ENCODE peak calls at places on chromosomes 3 and 15, in four cellular contexts. Z, B, E and M are unnamed samples.

GRCh38 chr3:52330194-52330805 is 14.2 kb downstream of the DNAH1 start:
- DNase-seq in E (no peak), Z (no peak), B (peak; percentile 21), M (no peak)

GRCh38 chr3:71973337-71974030 is 188.5 kb upstream of the PROK2 start:
- DNase-seq in B (peak; percentile 45), Z (no peak), E (no peak), M (no peak)

GRCh38 chr3:69239063-69239462 is 116.7 kb upstream of the LMOD3 start:
- DNase-seq in E (no peak), Z (no peak), B (no peak), M (no peak)

GRCh38 chr3:182570934-182571594 is 222.2 kb upstream of the ATP11B start:
- DNase-seq in Z (no peak), B (no peak), E (no peak), M (no peak)

GRCh38 chr3:90007786-90008499 is 900.5 kb downstream of the EPHA3 start:
- DNase-seq in B (peak; percentile 28), Z (no peak), E (no peak), M (no peak)

GRCh38 chr15:74383695-74384565 is 16.5 kb upstream of the CYP11A1 start:
- DNase-seq in B (peak; percentile 21), Z (no peak), E (peak; percentile 78), M (no peak)

GRCh38 chr15:101233651-101234281 is 18.1 kb downstream of the CHSY1 start:
- DNase-seq in Z (no peak), B (no peak), E (no peak), M (no peak)

GRCh38 chr15:73677146-73677607 is 7.0 kb upstream of the CD276 start:
- DNase-seq in Z (peak; percentile 77), B (peak; percentile 57), E (peak; percentile 44), M (no peak)

GRCh38 chr15:58080398-58080797 is 14.9 kb upstream of the ALDH1A2 start:
- DNase-seq in B (no peak), Z (no peak), E (no peak), M (no peak)

GRCh38 chr3:107345968-107346367 is 31.3 kb upstream of the CCDC54 start:
- DNase-seq in Z (no peak), B (no peak), E (no peak), M (no peak)

GRCh38 chr3:4821975-4822374 is 157.3 kb upstream of the BHLHE40 start:
- DNase-seq in B (no peak), Z (no peak), E (peak; percentile 78), M (no peak)

GRCh38 chr15:42576040-42576594 is 711 bp downstream of the STARD9 start:
- DNase-seq in B (no peak), E (no peak), Z (no peak), M (no peak)

GRCh38 chr15:92663250-92663951 is 7.8 kb upstream of the FAM174B start:
- DNase-seq in B (no peak), Z (no peak), E (no peak), M (no peak)

GRCh38 chr3:94004301-94004910 is 24.0 kb downstream of the STX19 start:
- DNase-seq in E (no peak), Z (no peak), B (no peak), M (peak; percentile 3)

GRCh38 chr3:43302116-43302880 is 16.0 kb downstream of the SNRK start:
- DNase-seq in Z (no peak), B (no peak), E (no peak), M (no peak)

GRCh38 chr15:81113861-81114261 is 20.2 kb upstream of the CFAP161 start:
- DNase-seq in E (no peak), Z (no peak), B (no peak), M (no peak)

GRCh38 chr3:123732447-123732846 is 147.6 kb upstream of the HACD2 start:
- DNase-seq in B (no peak), Z (no peak), E (no peak), M (peak; percentile 69)

GRCh38 chr3:69294014-69294771 is 91.7 kb downstream of the FRMD4B start:
- DNase-seq in E (no peak), B (no peak), Z (no peak), M (peak; percentile 22)

GRCh38 chr15:53197426-53197839 is 407.3 kb upstream of the ONECUT1 start:
- DNase-seq in E (no peak), B (peak; percentile 43), Z (peak; percentile 81), M (peak; percentile 26)

GRCh38 chr3:198081421-198081844 is 121.4 kb downstream of the LMLN start:
- DNase-seq in B (peak; percentile 15), Z (peak; percentile 21), E (no peak), M (no peak)

GRCh38 chr3:197549261-197549885 is 6.4 kb downstream of the BDH1 start:
- DNase-seq in Z (no peak), B (no peak), E (no peak), M (no peak)

GRCh38 chr3:118974356-118975097 is 60.1 kb downstream of the IGSF11 start:
- DNase-seq in E (no peak), Z (no peak), B (no peak), M (no peak)

GRCh38 chr15:78225783-78226541 is 8.4 kb downstream of the ACSBG1 start:
- DNase-seq in B (no peak), E (no peak), Z (no peak), M (no peak)

GRCh38 chr3:29239377-29239776 is 41.5 kb upstream of the RBMS3 start:
- DNase-seq in B (no peak), E (no peak), Z (no peak), M (no peak)

GRCh38 chr15:68980786-68981185 is 33.7 kb upstream of the NOX5 start:
- DNase-seq in B (no peak), E (no peak), Z (no peak), M (no peak)

GRCh38 chr3:61371123-61371522 is 119.9 kb upstream of the FHIT start:
- DNase-seq in E (no peak), Z (no peak), B (no peak), M (no peak)

GRCh38 chr3:128487813-128488635 is 5.0 kb downstream of the GATA2 start:
- DNase-seq in Z (peak; percentile 89), E (no peak), B (peak; percentile 91), M (peak; percentile 98)

GRCh38 chr3:190854062-190854461 is 8.4 kb downstream of the GMNC start:
- DNase-seq in E (no peak), Z (no peak), B (no peak), M (no peak)
- TF ChIP-seq POLR2A in E (no peak), Z (no peak), B (no peak), M (no peak)

GRCh38 chr15:75840659-75841058 is 2.6 kb upstream of the UBE2Q2 start:
- DNase-seq in E (no peak), B (no peak), Z (peak; percentile 20), M (peak; percentile 31)

GRCh38 chr15:75842722-75843617 is at the start of gene UBE2Q2:
- DNase-seq in E (peak; percentile 73), Z (peak; percentile 55), B (peak; percentile 86), M (peak; percentile 56)

GRCh38 chr15:75844629-75845390 is 1.6 kb downstream of the UBE2Q2 start:
- DNase-seq in Z (no peak), E (no peak), B (no peak), M (no peak)

GRCh38 chr15:75849167-75849566 is 5.9 kb downstream of the UBE2Q2 start:
- DNase-seq in E (no peak), B (no peak), Z (no peak), M (no peak)

GRCh38 chr15:75843618-75844610 is 667 bp downstream of the UBE2Q2 start:
- DNase-seq in B (peak; percentile 74), E (peak; percentile 65), Z (peak; percentile 49), M (peak; percentile 51)
- TF ChIP-seq POLR2A in B (no peak), E (peak; percentile 21), Z (peak; percentile 44), M (no peak)

GRCh38 chr15:67542462-67543347 is at the start of gene MAP2K5:
- DNase-seq in Z (peak; percentile 84), E (peak; percentile 86), B (peak; percentile 93), M (peak; percentile 44)
- TF ChIP-seq POLR2A in Z (peak; percentile 50), E (peak; percentile 77), B (peak; percentile 79), M (peak; percentile 63)

DNA sequence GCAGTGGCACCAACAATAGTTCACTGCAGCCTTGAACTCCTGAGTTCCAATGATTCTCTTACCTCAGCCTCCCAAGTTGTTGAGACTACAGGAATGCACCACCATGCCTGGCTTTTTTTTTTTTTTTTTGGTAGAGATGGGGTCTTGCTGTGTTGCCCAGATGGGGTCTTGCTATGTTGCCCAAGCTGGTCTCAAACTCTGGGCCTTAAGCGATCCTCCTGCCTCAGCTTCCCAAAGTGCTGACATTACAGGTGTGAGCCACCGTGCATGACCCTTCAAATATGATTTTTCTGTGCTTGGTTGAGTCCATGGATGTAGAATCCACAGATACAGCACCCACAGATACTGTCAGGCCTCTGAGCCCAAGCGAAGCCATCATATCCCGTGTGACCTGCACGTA is 30.2 kb upstream of the IDH2 start:
- DNase-seq in B (no peak), E (no peak), Z (no peak), M (no peak)
- TF ChIP-seq POLR2A in B (no peak), E (no peak), Z (no peak), M (no peak)

GRCh38 chr15:99250494-99251435 is 516 bp upstream of the LRRC28 start:
- DNase-seq in E (peak; percentile 94), Z (peak; percentile 99), B (peak; percentile 99), M (peak; percentile 55)
- TF ChIP-seq POLR2A in E (peak; percentile 50), Z (peak; percentile 39), B (peak; percentile 67), M (no peak)

DNA sequence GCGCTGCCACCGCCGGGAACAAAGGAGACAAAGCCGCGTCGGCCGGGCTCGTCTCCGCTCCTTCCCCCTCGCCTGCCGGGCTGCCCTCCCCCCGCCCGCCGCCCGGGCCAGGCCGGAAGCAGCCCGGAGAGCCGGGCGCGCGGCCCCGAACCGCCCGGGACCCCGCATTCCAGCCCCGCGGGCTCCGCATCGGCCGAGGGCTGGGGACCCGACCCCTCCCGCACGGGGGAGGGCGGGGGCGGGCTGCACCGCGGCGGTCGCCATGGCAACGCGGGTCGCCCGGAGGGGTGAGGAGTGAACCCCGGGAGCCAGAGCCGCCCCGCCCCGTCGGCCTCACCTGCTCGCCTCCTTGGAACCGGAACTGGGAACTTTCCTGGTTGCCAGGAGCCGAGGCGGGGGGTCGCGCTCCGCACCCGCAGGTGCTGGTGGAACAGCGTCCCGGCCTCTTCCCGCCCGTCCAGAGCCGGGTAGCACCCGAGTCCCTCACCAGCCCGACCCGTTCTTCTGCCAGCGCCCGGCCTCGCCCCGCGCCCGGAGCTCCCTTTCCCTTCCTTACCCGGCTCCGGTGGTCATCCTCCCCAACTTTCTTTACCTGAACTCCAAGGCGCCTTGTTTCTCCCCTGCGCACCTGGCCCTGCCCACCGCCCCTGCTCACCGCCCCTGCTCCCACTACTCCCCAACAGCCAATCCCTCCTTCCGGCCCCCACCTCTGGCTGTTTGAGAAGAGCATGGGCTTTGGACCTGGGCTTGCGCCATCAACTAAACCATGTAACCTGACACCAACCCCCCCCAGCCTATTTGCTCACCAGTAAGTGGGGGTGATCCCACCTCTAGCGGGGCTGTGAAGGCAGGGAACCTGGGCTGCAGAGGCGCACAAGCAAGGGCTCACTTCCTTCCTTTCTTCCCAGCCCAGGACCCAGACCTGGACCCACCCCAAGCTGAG is at the start of gene PLXNB1:
- DNase-seq in Z (peak; percentile 92), E (peak; percentile 49), B (peak; percentile 62), M (peak; percentile 75)
- TF ChIP-seq POLR2A in Z (peak; percentile 28), E (no peak), B (no peak), M (no peak)

GRCh38 chr3:187072102-187072501 is 67.2 kb downstream of the RPL39L start:
- DNase-seq in B (no peak), Z (no peak), E (no peak), M (no peak)
- TF ChIP-seq POLR2A in B (no peak), Z (no peak), E (no peak), M (no peak)

GRCh38 chr3:121834734-121835709 is at the start of the genes EAF2 and IQCB1:
- DNase-seq in E (peak; percentile 96), B (peak; percentile 97), Z (peak; percentile 97), M (peak; percentile 84)
- TF ChIP-seq POLR2A in E (peak; percentile 89), B (peak; percentile 97), Z (peak; percentile 89), M (peak; percentile 45)

GRCh38 chr3:79019137-79019923 is 748.5 kb downstream of the ROBO1 start:
- DNase-seq in B (peak; percentile 78), E (peak; percentile 35), Z (peak; percentile 51), M (peak; percentile 64)
- TF ChIP-seq POLR2A in B (peak; percentile 45), E (peak; percentile 22), Z (peak; percentile 9), M (peak; percentile 90)